ENCODE peak calls at places on chromosome 18, in eight cellular contexts. M, L, K, T, F, X, D and R are unnamed samples.

GRCh38 chr18:46622999-46623398 is 34.0 kb downstream of the LOXHD1 start:
- DNase-seq in M (peak), L (no peak), K (no peak), T (no peak), F (peak), X (peak), D (no peak), R (no peak)

GRCh38 chr18:13221821-13222220 is 3.3 kb downstream of the LDLRAD4 start:
- DNase-seq in M (peak), L (no peak), K (peak), T (no peak), F (peak), X (peak), D (no peak), R (no peak)

GRCh38 chr18:77086034-77086433 is 46.5 kb downstream of the MBP start:
- DNase-seq in M (peak), L (no peak), K (no peak), T (no peak), F (peak), X (peak), D (no peak), R (no peak)

GRCh38 chr18:35141567-35142269 is 99.1 kb upstream of the ZNF397 start:
- DNase-seq in M (no peak), L (no peak), K (no peak), T (no peak), F (no peak), X (no peak), D (no peak), R (no peak)

GRCh38 chr18:22168360-22168921 is 948 bp upstream of the GATA6 start:
- DNase-seq in M (no peak), L (no peak), K (peak), T (no peak), F (no peak), X (no peak), D (peak), R (peak)

GRCh38 chr18:62751341-62751821 is 36.0 kb downstream of the PHLPP1 start:
- DNase-seq in M (peak), L (no peak), K (peak), T (no peak), F (peak), X (peak), D (peak), R (no peak)

GRCh38 chr18:74203811-74204210 is 55.5 kb downstream of the TIMM21 start:
- DNase-seq in M (no peak), L (no peak), K (no peak), T (no peak), F (no peak), X (no peak), D (no peak), R (no peak)

GRCh38 chr18:56678836-56679565 is 27.8 kb downstream of the WDR7 start:
- DNase-seq in M (no peak), L (no peak), K (no peak), T (no peak), F (no peak), X (no peak), D (no peak), R (no peak)

GRCh38 chr18:65091737-65092329 is 659.0 kb upstream of the CDH7 start:
- DNase-seq in M (peak), L (no peak), K (peak), T (no peak), F (peak), X (no peak), D (peak), R (peak)

GRCh38 chr18:5073026-5073944 is 123.8 kb downstream of the AKAIN1 start:
- DNase-seq in M (peak), L (no peak), K (no peak), T (peak), F (peak), X (peak), D (peak), R (peak)

GRCh38 chr18:3083776-3084175 is 70.8 kb upstream of the LPIN2 start:
- DNase-seq in M (no peak), L (no peak), K (no peak), T (no peak), F (no peak), X (no peak), D (no peak), R (no peak)

GRCh38 chr18:2906522-2907458 is 60.0 kb downstream of the EMILIN2 start:
- DNase-seq in M (no peak), L (no peak), K (peak), T (peak), F (peak), X (no peak), D (peak), R (peak)

GRCh38 chr18:3916082-3916481 is 466.1 kb downstream of the TGIF1 start:
- DNase-seq in M (no peak), L (no peak), K (no peak), T (no peak), F (no peak), X (no peak), D (no peak), R (no peak)

GRCh38 chr18:13256444-13257305 is 38.1 kb downstream of the LDLRAD4 start:
- DNase-seq in M (no peak), L (no peak), K (no peak), T (no peak), F (no peak), X (no peak), D (peak), R (no peak)

GRCh38 chr18:56038258-56039030 is 450.5 kb upstream of the TCF4 start:
- DNase-seq in M (no peak), L (no peak), K (no peak), T (no peak), F (no peak), X (no peak), D (no peak), R (peak)

GRCh38 chr18:34528177-34528576 is 181.9 kb upstream of the DTNA start:
- DNase-seq in M (no peak), L (no peak), K (no peak), T (no peak), F (no peak), X (no peak), D (no peak), R (no peak)

GRCh38 chr18:11175266-11175947 is 26.0 kb upstream of the PIEZO2 start:
- DNase-seq in M (peak), L (no peak), K (no peak), T (no peak), F (peak), X (peak), D (no peak), R (no peak)

GRCh38 chr18:39105095-39105494 is 1539.5 kb upstream of the CELF4 start:
- DNase-seq in M (no peak), L (no peak), K (no peak), T (no peak), F (no peak), X (no peak), D (no peak), R (no peak)

GRCh38 chr18:70490008-70490933 is 201.4 kb downstream of the SOCS6 start:
- DNase-seq in M (peak), L (no peak), K (peak), T (peak), F (peak), X (peak), D (peak), R (peak)

GRCh38 chr18:74310411-74310810 is 5.2 kb upstream of the C18orf63 start:
- DNase-seq in M (peak), L (no peak), K (no peak), T (peak), F (peak), X (peak), D (no peak), R (no peak)

GRCh38 chr18:71136487-71136886 is 847.6 kb downstream of the SOCS6 start:
- DNase-seq in M (no peak), L (no peak), K (no peak), T (no peak), F (no peak), X (no peak), D (no peak), R (no peak)

GRCh38 chr18:38453880-38454279 is 888.3 kb upstream of the CELF4 start:
- DNase-seq in M (no peak), L (no peak), K (no peak), T (no peak), F (no peak), X (no peak), D (peak), R (no peak)

GRCh38 chr18:1760901-1761300 is 810.4 kb downstream of the METTL4 start:
- DNase-seq in M (peak), L (no peak), K (no peak), T (no peak), F (no peak), X (no peak), D (no peak), R (no peak)

GRCh38 chr18:13481331-13481730 is 245.0 kb downstream of the FAM210A start:
- DNase-seq in M (no peak), L (no peak), K (no peak), T (no peak), F (no peak), X (no peak), D (no peak), R (no peak)

GRCh38 chr18:80046961-80047541 is 12.8 kb downstream of the RBFA start:
- DNase-seq in M (no peak), L (no peak), K (no peak), T (no peak), F (no peak), X (no peak), D (no peak), R (no peak)

GRCh38 chr18:3631927-3632326 is 182.0 kb downstream of the TGIF1 start:
- DNase-seq in M (no peak), L (no peak), K (no peak), T (no peak), F (no peak), X (no peak), D (peak), R (no peak)

GRCh38 chr18:52237551-52237950 is 102.4 kb upstream of the DCC start:
- DNase-seq in M (peak), L (no peak), K (no peak), T (no peak), F (no peak), X (peak), D (no peak), R (peak)

GRCh38 chr18:48412339-48412929 is 3.3 kb upstream of the ZBTB7C start:
- DNase-seq in M (no peak), L (no peak), K (peak), T (peak), F (peak), X (peak), D (peak), R (peak)

GRCh38 chr18:2104620-2105462 is 466.5 kb downstream of the METTL4 start:
- DNase-seq in M (peak), L (no peak), K (peak), T (peak), F (peak), X (peak), D (peak), R (peak)

GRCh38 chr18:38932752-38933151 is 1367.2 kb upstream of the CELF4 start:
- DNase-seq in M (no peak), L (no peak), K (no peak), T (peak), F (no peak), X (no peak), D (no peak), R (no peak)

GRCh38 chr18:49073431-49073830 is 122.7 kb upstream of the SMAD7 start:
- DNase-seq in M (no peak), L (no peak), K (no peak), T (no peak), F (no peak), X (peak), D (no peak), R (no peak)

GRCh38 chr18:35580748-35581534 is 599 bp upstream of the GALNT1 start:
- DNase-seq in M (peak), L (peak), K (peak), T (peak), F (peak), X (peak), D (peak), R (peak)

GRCh38 chr18:26185267-26185666 is 41.0 kb upstream of the TAF4B start:
- DNase-seq in M (no peak), L (no peak), K (no peak), T (no peak), F (no peak), X (no peak), D (no peak), R (no peak)
- TF ChIP-seq CTCF in M (no peak), L (no peak), K (no peak), T (no peak), F (no peak), X (no peak), D (peak), R (no peak)

GRCh38 chr18:32805354-32805753 is 32.5 kb upstream of the KLHL14 start:
- DNase-seq in M (no peak), L (no peak), K (no peak), T (no peak), F (no peak), X (no peak), D (no peak), R (no peak)
- TF ChIP-seq CTCF in M (no peak), L (no peak), K (no peak), T (no peak), F (no peak), X (no peak), D (no peak), R (no peak)

GRCh38 chr18:78496095-78496494 is 483.5 kb upstream of the SALL3 start:
- DNase-seq in M (no peak), L (no peak), K (no peak), T (no peak), F (no peak), X (no peak), D (no peak), R (no peak)

GRCh38 chr18:78494204-78494603 is 485.4 kb upstream of the SALL3 start:
- DNase-seq in M (no peak), L (no peak), K (no peak), T (no peak), F (no peak), X (no peak), D (no peak), R (no peak)

GRCh38 chr18:78494686-78495085 is 484.9 kb upstream of the SALL3 start:
- DNase-seq in M (no peak), L (no peak), K (no peak), T (no peak), F (no peak), X (no peak), D (no peak), R (no peak)

GRCh38 chr18:78497641-78498040 is 482.0 kb upstream of the SALL3 start:
- DNase-seq in M (no peak), L (no peak), K (no peak), T (no peak), F (no peak), X (no peak), D (no peak), R (no peak)

GRCh38 chr18:78495550-78495949 is 484.1 kb upstream of the SALL3 start:
- DNase-seq in M (no peak), L (no peak), K (no peak), T (no peak), F (no peak), X (no peak), D (no peak), R (no peak)
- TF ChIP-seq CTCF in M (no peak), L (no peak), K (no peak), T (no peak), F (no peak), X (no peak), D (no peak), R (no peak)

DNA sequence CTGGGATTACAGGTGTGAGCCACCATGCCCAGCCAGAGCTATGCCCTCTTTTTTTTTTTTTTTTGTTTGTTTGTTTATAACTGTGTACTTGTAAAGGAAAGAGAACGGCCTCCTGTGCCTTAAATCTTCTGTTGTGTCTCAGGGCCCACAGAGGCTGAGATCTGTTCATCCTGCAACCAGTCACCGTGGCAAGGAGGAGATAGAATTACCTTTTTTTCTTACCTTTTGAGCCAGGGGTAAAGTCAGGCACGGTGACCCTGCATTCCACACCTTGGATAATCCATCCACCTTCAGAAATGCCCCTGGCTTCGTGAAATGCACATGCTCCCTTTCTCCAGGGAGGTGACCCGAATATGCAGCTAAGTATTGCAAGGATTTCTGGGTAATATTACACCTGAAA is 12.8 kb downstream of the NEDD4L start:
- DNase-seq in M (no peak), L (no peak), K (no peak), T (no peak), F (no peak), X (no peak), D (no peak), R (no peak)
- TF ChIP-seq CTCF in M (no peak), L (no peak), K (no peak), T (no peak), F (no peak), X (no peak), D (no peak), R (no peak)

DNA sequence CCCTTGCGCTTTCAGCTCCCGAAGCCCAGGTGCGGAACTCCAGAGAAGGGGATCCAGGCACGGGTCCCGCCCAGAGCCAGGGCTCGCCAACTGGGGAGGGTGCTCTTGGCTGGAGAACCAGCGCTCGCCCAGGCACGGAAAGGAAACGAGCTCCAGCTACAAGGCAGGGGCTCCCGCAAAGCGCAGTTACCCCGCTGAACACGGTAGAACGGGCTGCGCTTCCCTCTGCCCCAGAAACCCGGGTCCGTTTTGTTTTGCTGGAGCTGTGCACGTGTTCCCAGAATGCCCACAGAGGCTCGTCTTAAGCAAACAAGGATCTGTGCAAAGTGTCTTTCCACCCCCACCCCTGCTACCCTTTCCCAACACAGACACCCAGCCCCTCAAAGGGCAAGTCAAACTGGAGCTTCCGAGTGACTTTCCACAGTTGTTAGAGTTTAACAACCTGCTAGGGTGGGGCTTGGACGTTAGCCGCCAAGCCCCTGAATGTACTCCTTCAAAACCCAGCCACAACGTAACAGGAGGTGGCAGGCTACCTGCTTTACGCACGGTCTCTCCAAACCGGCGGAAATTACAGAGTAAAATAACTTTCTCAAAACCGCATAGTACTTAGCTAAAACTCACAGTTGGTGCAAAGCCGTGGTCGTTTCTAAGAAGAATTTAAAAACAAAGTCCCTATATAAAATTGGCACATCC is 772 bp downstream of the RNF125 start:
- DNase-seq in M (peak), L (no peak), K (peak), T (peak), F (peak), X (peak), D (peak), R (peak)
- TF ChIP-seq CTCF in M (no peak), L (no peak), K (no peak), T (no peak), F (no peak), X (no peak), D (peak), R (no peak)

DNA sequence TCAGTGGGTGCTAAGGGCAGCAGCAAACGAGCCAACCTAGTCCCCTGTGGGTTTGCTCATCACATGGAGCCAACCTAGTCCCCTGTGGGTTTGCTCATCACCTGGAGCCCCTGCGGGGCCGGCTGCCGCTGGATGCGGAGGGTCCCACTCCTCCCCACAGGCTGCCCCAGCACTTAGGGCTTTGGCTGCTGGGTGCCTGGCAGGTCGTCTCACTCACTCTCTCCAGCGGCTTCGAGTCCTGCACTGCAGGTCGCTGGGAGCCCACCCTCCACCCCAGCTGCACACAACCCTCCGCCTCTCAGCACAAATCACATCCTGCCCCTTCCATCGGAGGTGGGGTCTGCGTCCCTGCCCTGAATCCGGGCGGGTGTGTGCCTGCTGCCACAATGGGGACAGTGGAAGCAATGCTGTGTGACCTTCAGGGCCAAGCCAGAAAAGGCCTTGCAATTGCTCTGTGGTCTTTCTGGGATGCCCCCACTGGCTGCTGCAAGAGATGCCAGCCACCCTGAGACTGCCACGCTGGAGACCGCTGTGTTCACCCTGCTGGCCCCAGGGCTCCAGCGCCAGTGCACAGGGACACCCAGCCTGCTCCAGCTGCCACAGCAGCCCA is 248.1 kb upstream of the SALL3 start:
- DNase-seq in M (no peak), L (no peak), K (no peak), T (no peak), F (no peak), X (no peak), D (peak), R (no peak)
- TF ChIP-seq CTCF in M (no peak), L (no peak), K (no peak), T (no peak), F (no peak), X (no peak), D (no peak), R (no peak)

DNA sequence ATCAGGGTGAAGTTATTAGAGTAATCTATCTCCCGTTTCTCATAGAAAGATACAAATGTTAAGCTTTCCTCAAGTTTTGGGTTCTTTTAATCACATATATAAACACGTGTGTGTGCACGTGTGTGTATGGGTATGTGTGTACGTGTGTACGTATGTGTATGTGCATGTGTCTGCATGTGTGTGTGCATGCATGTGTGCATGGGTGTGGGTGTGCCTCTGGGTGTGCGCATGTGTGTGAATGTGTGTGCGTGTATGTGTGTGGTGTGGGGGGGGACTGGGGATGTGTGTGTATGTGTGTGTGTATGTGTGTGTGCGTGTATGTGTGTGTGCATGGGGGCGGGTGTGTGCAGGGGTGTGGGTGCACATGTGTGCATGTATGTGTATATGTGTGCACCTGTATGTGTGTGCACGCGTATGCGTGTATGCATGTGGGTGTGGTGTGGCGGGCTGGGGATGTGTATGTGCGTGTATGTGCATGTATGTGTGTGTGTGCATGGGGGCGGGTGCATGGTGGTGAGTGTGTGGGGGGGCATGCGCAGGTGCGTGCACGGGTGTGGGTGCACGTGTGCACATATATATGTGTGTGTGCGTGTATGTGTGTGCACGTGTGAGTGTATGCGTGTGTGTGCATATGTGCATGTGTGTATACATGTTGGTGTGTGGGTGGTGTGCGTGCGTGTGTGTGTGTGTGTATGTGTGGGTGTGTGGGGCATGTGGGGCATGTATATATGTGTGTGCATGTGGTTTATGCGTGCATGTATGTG is 304.0 kb downstream of the MBD2 start:
- DNase-seq in M (no peak), L (no peak), K (no peak), T (no peak), F (no peak), X (no peak), D (no peak), R (no peak)
- TF ChIP-seq CTCF in M (no peak), L (no peak), K (no peak), T (no peak), F (no peak), X (no peak), D (no peak), R (no peak)

GRCh38 chr18:54222922-54223567 is 1.4 kb downstream of the MBD2 start:
- DNase-seq in M (no peak), L (no peak), K (peak), T (no peak), F (no peak), X (no peak), D (no peak), R (peak)
- TF ChIP-seq CTCF in M (no peak), L (peak), K (no peak), T (peak), F (peak), X (peak), D (peak), R (no peak)